ENCODE peak calls at places on chromosomes 5 and 9, in four cellular contexts. C, O, Z and L are unnamed samples.
A peak's percentile ranks its signal among the peaks of the same experiment; 100 is the strongest.

GRCh38 chr9:132424857-132425702 is 15.1 kb downstream of the CFAP77 start:
- DNase-seq in Z (no peak), C (no peak), O (no peak), L (no peak)

GRCh38 chr9:73154760-73155159 is 3.1 kb downstream of the ANXA1 start:
- DNase-seq in Z (no peak), O (no peak), C (no peak), L (no peak)

GRCh38 chr5:68652507-68652906 is 437.0 kb downstream of the PIK3R1 start:
- DNase-seq in O (no peak), C (no peak), Z (peak; percentile 23), L (peak; percentile 71)

GRCh38 chr5:93569295-93570164 is 11.5 kb downstream of the NR2F1-AS1 start:
- DNase-seq in O (no peak), C (no peak), Z (no peak), L (no peak)

GRCh38 chr5:969421-969839 is 39.2 kb upstream of the NKD2 start:
- DNase-seq in O (no peak), Z (no peak), C (peak; percentile 39), L (no peak)

GRCh38 chr5:7871560-7872113 is 2.7 kb downstream of the MTRR start:
- DNase-seq in C (no peak), O (no peak), Z (no peak), L (no peak)

GRCh38 chr5:87541033-87541432 is 128.3 kb upstream of the CCNH start:
- DNase-seq in Z (peak; percentile 52), O (peak; percentile 48), C (no peak), L (peak; percentile 46)

GRCh38 chr5:62732677-62733121 is 154.1 kb downstream of the LRRC70 start:
- DNase-seq in C (no peak), Z (no peak), O (no peak), L (no peak)

GRCh38 chr9:16138961-16139441 is 586.2 kb downstream of the CCDC171 start:
- DNase-seq in O (peak; percentile 54), C (no peak), Z (no peak), L (no peak)

GRCh38 chr9:124394167-124394566 is 21.1 kb downstream of the PSMB7 start:
- DNase-seq in C (no peak), Z (no peak), O (no peak), L (no peak)

GRCh38 chr5:154288145-154288544 is 97.6 kb downstream of the GALNT10 start:
- DNase-seq in C (no peak), O (no peak), Z (peak; percentile 74), L (no peak)

GRCh38 chr5:104635216-104635615 is 1072.6 kb upstream of the NUDT12 start:
- DNase-seq in O (no peak), Z (no peak), C (no peak), L (no peak)

GRCh38 chr5:110347781-110348180 is 378.7 kb downstream of the TMEM232 start:
- DNase-seq in C (no peak), O (no peak), Z (no peak), L (no peak)

GRCh38 chr9:132575005-132575609 is 7.3 kb upstream of the BARHL1 start:
- DNase-seq in C (peak; percentile 87), O (peak; percentile 83), Z (peak; percentile 61), L (peak; percentile 60)

GRCh38 chr9:133116346-133117231 is 4.5 kb downstream of the RALGDS start:
- DNase-seq in Z (no peak), O (no peak), C (peak; percentile 73), L (no peak)

GRCh38 chr9:115014438-115014837 is 84.0 kb upstream of the TNFSF8 start:
- DNase-seq in O (no peak), Z (no peak), C (no peak), L (no peak)

GRCh38 chr5:140966293-140967225 is at the start of gene PCDHAC2:
- DNase-seq in Z (peak; percentile 67), O (peak; percentile 44), C (peak; percentile 65), L (no peak)

GRCh38 chr9:130023147-130023787 is 19.7 kb downstream of the FNBP1 start:
- DNase-seq in Z (no peak), C (no peak), O (no peak), L (no peak)

GRCh38 chr5:95332179-95332578 is 47.3 kb upstream of the MCTP1 start:
- DNase-seq in O (no peak), C (no peak), Z (no peak), L (no peak)

GRCh38 chr9:87447547-87448432 is 49.9 kb upstream of the DAPK1 start:
- DNase-seq in Z (no peak), O (no peak), C (no peak), L (no peak)

GRCh38 chr9:10396641-10397040 is 216.2 kb downstream of the PTPRD start:
- DNase-seq in O (no peak), Z (no peak), C (no peak), L (no peak)

GRCh38 chr9:75265525-75265972 is 177.2 kb downstream of the OSTF1 start:
- DNase-seq in O (peak; percentile 51), Z (peak; percentile 42), C (no peak), L (peak; percentile 15)

GRCh38 chr5:124660229-124661093 is 86.0 kb downstream of the ZNF608 start:
- DNase-seq in O (no peak), Z (peak; percentile 49), C (no peak), L (no peak)

GRCh38 chr9:137880160-137880975 is 2.8 kb downstream of the CACNA1B start:
- DNase-seq in C (no peak), O (no peak), Z (no peak), L (no peak)

GRCh38 chr5:159449925-159450324 is 119.6 kb upstream of the IL12B start:
- DNase-seq in O (no peak), Z (no peak), C (no peak), L (no peak)

GRCh38 chr5:32360906-32361305 is 48.2 kb upstream of the MTMR12 start:
- DNase-seq in O (no peak), Z (no peak), C (no peak), L (no peak)

GRCh38 chr5:176339304-176339703 is 22.3 kb downstream of the KIAA1191 start:
- DNase-seq in Z (no peak), O (no peak), C (no peak), L (no peak)

GRCh38 chr9:98304381-98304780 is 48.9 kb upstream of the TBC1D2 start:
- DNase-seq in Z (no peak), O (no peak), C (no peak), L (no peak)

GRCh38 chr5:142211918-142212317 is 103.3 kb downstream of the NDFIP1 start:
- DNase-seq in Z (no peak), O (no peak), C (no peak), L (no peak)

GRCh38 chr5:2755371-2755715 is 3.9 kb upstream of the IRX2 start:
- DNase-seq in O (no peak), Z (no peak), C (no peak), L (peak; percentile 2)